ENCODE peak calls at places on chromosome 20, in five cellular contexts. V is C1 segment of cervical spinal cord; T is LoVo; H is activated T-cell treated with anti-CD3 and anti-CD28 coated beads for 24 hours; Q is stimulated activated CD8-positive, alpha-beta memory T cell treated with anti-CD3 and anti-CD28 coated beads, Interleukin-12 subunit alpha, Interleukin-12 subunit beta, amount 100 ng/mL, for 4 hours. O is an unnamed sample.

GRCh38 chr20:38190166-38190565 is 25.1 kb upstream of the TGM2 start:
- DNase-seq in V (no peak), T (no peak), Q (no peak), H (no peak), O (no peak)

GRCh38 chr20:49956689-49957443 is 20.7 kb downstream of the RNF114 start:
- DNase-seq in Q (no peak), V (peak; percentile 54), H (no peak), T (no peak), O (no peak)

GRCh38 chr20:61482425-61482887 is 230.4 kb downstream of the CDH4 start:
- DNase-seq in T (peak; percentile 4), H (no peak), Q (no peak), V (no peak), O (no peak)

GRCh38 chr20:57499676-57500075 is 25.3 kb downstream of the CTCFL start:
- DNase-seq in V (no peak), Q (no peak), T (no peak), H (no peak), O (no peak)

GRCh38 chr20:12640255-12640654 is 368.5 kb upstream of the SPTLC3 start:
- DNase-seq in Q (no peak), T (no peak), H (no peak), V (no peak), O (no peak)

GRCh38 chr20:63855363-63856110 is 5.8 kb upstream of the ABHD16B start:
- DNase-seq in T (no peak), V (no peak), H (no peak), Q (no peak), O (no peak)

GRCh38 chr20:47125553-47126373 is 230.7 kb downstream of the ZMYND8 start:
- DNase-seq in V (no peak), T (no peak), H (no peak), Q (no peak), O (no peak)

GRCh38 chr20:38624084-38624483 is 22.5 kb downstream of the ARHGAP40 start:
- DNase-seq in V (no peak), T (no peak), Q (no peak), H (no peak), O (no peak)

GRCh38 chr20:6030453-6031080 is 23.3 kb downstream of the LRRN4 start:
- DNase-seq in H (no peak), Q (no peak), V (no peak), T (no peak), O (no peak)

GRCh38 chr20:62588458-62589149 is 53.7 kb upstream of the SLCO4A1 start:
- DNase-seq in V (no peak), H (no peak), T (no peak), Q (no peak), O (no peak)

GRCh38 chr20:32585011-32585518 is at the start of gene NOL4L:
- DNase-seq in V (no peak), H (no peak), T (peak; percentile 38), Q (peak; percentile 43), O (peak; percentile 31)

GRCh38 chr20:11777861-11778570 is 139.7 kb upstream of the BTBD3 start:
- DNase-seq in Q (no peak), T (no peak), H (no peak), V (no peak), O (no peak)

GRCh38 chr20:47243906-47244305 is 112.6 kb downstream of the ZMYND8 start:
- DNase-seq in V (no peak), Q (no peak), H (no peak), T (no peak), O (no peak)

GRCh38 chr20:56932575-56933330 is 303.6 kb downstream of the TFAP2C start:
- DNase-seq in T (no peak), V (no peak), Q (no peak), H (no peak), O (no peak)

GRCh38 chr20:46132705-46133120 is 14.6 kb downstream of the CD40 start:
- DNase-seq in V (peak; percentile 23), Q (peak; percentile 18), H (peak; percentile 34), T (peak; percentile 55), O (peak; percentile 32)

GRCh38 chr20:46307139-46307998 is 929 bp downstream of the CDH22 start:
- DNase-seq in V (no peak), Q (peak; percentile 42), T (peak; percentile 7), H (peak; percentile 59), O (peak; percentile 69)

GRCh38 chr20:1825492-1825891 is 69.7 kb upstream of the SIRPA start:
- DNase-seq in T (no peak), V (no peak), H (no peak), Q (no peak), O (no peak)

GRCh38 chr20:36613974-36614373 is 8.4 kb downstream of the RAB5IF start:
- DNase-seq in H (no peak), Q (no peak), V (no peak), T (peak; percentile 34), O (no peak)

GRCh38 chr20:16069416-16070010 is 503.7 kb downstream of the KIF16B start:
- DNase-seq in T (no peak), V (no peak), Q (no peak), H (no peak), O (no peak)

GRCh38 chr20:45779011-45779915 is 12.4 kb downstream of the WFDC3 start:
- DNase-seq in H (no peak), T (peak; percentile 94), V (peak; percentile 11), Q (no peak), O (no peak)

GRCh38 chr20:43724383-43724782 is 2.4 kb downstream of the GTSF1L start:
- DNase-seq in Q (no peak), H (no peak), V (no peak), T (no peak), O (no peak)

GRCh38 chr20:16615199-16615598 is 42.0 kb upstream of the KIF16B start:
- DNase-seq in H (no peak), V (no peak), Q (no peak), T (peak; percentile 64), O (no peak)

GRCh38 chr20:4546342-4546741 is 175.4 kb upstream of the PRND start:
- DNase-seq in V (no peak), H (no peak), T (no peak), Q (no peak), O (no peak)